ENCODE peak calls at places on chromosomes 7 and 10, in four cellular contexts. M, K, X and Z are unnamed samples.

GRCh38 chr7:157497367-157497743 is 160.6 kb downstream of the DNAJB6 start:
- DNase-seq in M (peak), X (no peak), K (no peak), Z (no peak)

GRCh38 chr7:132270517-132270916 is 305.8 kb downstream of the PLXNA4 start:
- DNase-seq in M (no peak), X (no peak), K (no peak), Z (no peak)

GRCh38 chr7:66050990-66051424 is 24.6 kb upstream of the ASL start:
- DNase-seq in K (no peak), M (no peak), X (no peak), Z (no peak)

GRCh38 chr7:23687011-23687410 is 7.0 kb downstream of the FAM221A start:
- DNase-seq in K (no peak), M (no peak), X (no peak), Z (no peak)

GRCh38 chr10:26311383-26311940 is 94.9 kb downstream of the GAD2 start:
- DNase-seq in K (no peak), X (peak), M (no peak), Z (no peak)

GRCh38 chr10:31602541-31603244 is 283.7 kb downstream of the ZEB1 start:
- DNase-seq in X (no peak), K (no peak), M (peak), Z (no peak)

GRCh38 chr7:154390961-154391360 is 338.8 kb downstream of the DPP6 start:
- DNase-seq in K (no peak), M (no peak), X (no peak), Z (no peak)

GRCh38 chr7:157570531-157571200 is 233.9 kb downstream of the DNAJB6 start:
- DNase-seq in M (no peak), X (no peak), K (no peak), Z (no peak)

GRCh38 chr10:48551796-48552591 is 52.9 kb downstream of the ARHGAP22 start:
- DNase-seq in M (peak), X (peak), K (no peak), Z (no peak)

GRCh38 chr7:101127460-101128039 is 646 bp downstream of the SERPINE1 start:
- DNase-seq in M (no peak), K (no peak), X (no peak), Z (no peak)

GRCh38 chr7:117132385-117133120 is 179.3 kb downstream of the ST7 start:
- DNase-seq in M (no peak), K (no peak), X (no peak), Z (no peak)

GRCh38 chr10:101260764-101261341 is 31.6 kb upstream of the LBX1 start:
- DNase-seq in K (no peak), M (no peak), X (no peak), Z (no peak)

GRCh38 chr7:158284121-158284520 is 303.5 kb downstream of the PTPRN2 start:
- DNase-seq in M (peak), X (no peak), K (no peak), Z (no peak)

GRCh38 chr7:102125127-102125561 is 161.5 kb upstream of the SH2B2 start:
- DNase-seq in K (no peak), M (peak), X (peak), Z (no peak)

GRCh38 chr10:122207596-122207995 is 63.5 kb upstream of the BTBD16 start:
- DNase-seq in K (no peak), X (no peak), M (no peak), Z (no peak)

GRCh38 chr7:4682621-4683042 is 537 bp downstream of the FOXK1 start:
- DNase-seq in K (peak), M (no peak), X (no peak), Z (no peak)

GRCh38 chr7:91800389-91800788 is 80.1 kb downstream of the MTERF1 start:
- DNase-seq in M (no peak), K (no peak), X (no peak), Z (no peak)

GRCh38 chr10:5023126-5023701 is 19.6 kb upstream of the AKR1C2 start:
- DNase-seq in X (no peak), M (no peak), K (no peak), Z (no peak)

GRCh38 chr7:149883452-149883861 is 9.7 kb downstream of the ATP6V0E2 start:
- DNase-seq in K (no peak), M (no peak), X (no peak), Z (peak)

GRCh38 chr10:96524745-96525144 is 11.0 kb upstream of the TLL2 start:
- DNase-seq in M (no peak), X (no peak), K (no peak), Z (no peak)

GRCh38 chr7:28130277-28130676 is 50.3 kb downstream of the JAZF1 start:
- DNase-seq in X (no peak), M (no peak), K (no peak), Z (no peak)

GRCh38 chr10:58237014-58237830 is 30.5 kb downstream of the IPMK start:
- DNase-seq in M (no peak), X (no peak), K (no peak), Z (no peak)

GRCh38 chr7:158432369-158433270 is 155.0 kb downstream of the PTPRN2 start:
- DNase-seq in M (no peak), K (no peak), X (no peak), Z (no peak)

GRCh38 chr10:13890233-13890616 is 303.5 kb downstream of the PRPF18 start:
- DNase-seq in M (peak), X (no peak), K (no peak), Z (no peak)

GRCh38 chr10:26367771-26368170 is 70.4 kb upstream of the APBB1IP start:
- DNase-seq in M (no peak), X (peak), K (peak), Z (no peak)

GRCh38 chr7:73487486-73487885 is 34.6 kb downstream of the BAZ1B start:
- DNase-seq in X (no peak), M (no peak), K (no peak), Z (no peak)

GRCh38 chr10:30056767-30057355 is 2.5 kb downstream of the JCAD start:
- DNase-seq in X (no peak), M (no peak), K (no peak), Z (no peak)

GRCh38 chr7:40000734-40001315 is 50.8 kb downstream of the CDK13 start:
- DNase-seq in M (no peak), K (no peak), X (no peak), Z (no peak)

GRCh38 chr10:103367379-103367781 is 396 bp upstream of the TAF5 start:
- DNase-seq in M (no peak), X (peak), K (no peak), Z (no peak)

GRCh38 chr7:7110706-7111105 is 71.6 kb upstream of the C1GALT1 start:
- DNase-seq in K (no peak), M (no peak), X (no peak), Z (no peak)

GRCh38 chr10:132613566-132614348 is 76.2 kb downstream of the INPP5A start:
- DNase-seq in X (no peak), M (no peak), K (no peak), Z (no peak)

GRCh38 chr7:18420758-18421157 is 74.8 kb upstream of the HDAC9 start:
- DNase-seq in X (no peak), K (no peak), M (no peak), Z (no peak)

GRCh38 chr7:9097565-9098060 is 664.2 kb downstream of the NXPH1 start:
- DNase-seq in M (no peak), X (no peak), K (no peak), Z (no peak)

GRCh38 chr7:37448637-37449331 is at the start of gene ELMO1:
- DNase-seq in M (no peak), K (peak), X (peak), Z (peak)

GRCh38 chr7:3003936-3004335 is 39.7 kb downstream of the CARD11 start:
- DNase-seq in X (no peak), M (no peak), K (no peak), Z (no peak)

GRCh38 chr10:9635691-9636090 is 1382.0 kb upstream of the CELF2 start:
- DNase-seq in M (no peak), X (no peak), K (no peak), Z (no peak)

GRCh38 chr10:131124945-131125344 is 186.6 kb downstream of the TCERG1L start:
- DNase-seq in M (no peak), K (no peak), X (no peak), Z (no peak)

GRCh38 chr10:119456435-119456810 is 86.1 kb downstream of the RGS10 start:
- DNase-seq in K (no peak), M (no peak), X (no peak), Z (no peak)